ENCODE peak calls at places on chromosome 6, in seven cellular contexts. U, S, Q, E, J, Y and O are unnamed samples.

GRCh38 chr6:9825526-9825925 is 589.3 kb downstream of the TFAP2A start:
- DNase-seq in U (no peak), S (no peak), Q (no peak), E (no peak), J (no peak), Y (no peak), O (no peak)

GRCh38 chr6:119739776-119740175 is 390.2 kb upstream of the MAN1A1 start:
- DNase-seq in U (no peak), S (no peak), Q (no peak), E (no peak), J (no peak), Y (no peak), O (no peak)

GRCh38 chr6:83265384-83265783 is 72.2 kb downstream of the RWDD2A start:
- DNase-seq in U (no peak), S (no peak), Q (no peak), E (no peak), J (no peak), Y (no peak), O (no peak)

GRCh38 chr6:29602564-29603361 is 17.8 kb downstream of the OR2H2 start:
- DNase-seq in U (peak; percentile 69), S (no peak), Q (peak; percentile 35), E (peak; percentile 6), J (peak; percentile 84), Y (no peak), O (no peak)

GRCh38 chr6:112237644-112238043 is 16.7 kb downstream of the LAMA4 start:
- DNase-seq in U (no peak), S (no peak), Q (no peak), E (no peak), J (no peak), Y (no peak), O (peak; percentile 53)

GRCh38 chr6:129215246-129215645 is 332.3 kb downstream of the LAMA2 start:
- DNase-seq in U (no peak), S (no peak), Q (no peak), E (no peak), J (no peak), Y (no peak), O (no peak)

GRCh38 chr6:105620878-105621277 is 218.0 kb upstream of the PREP start:
- DNase-seq in U (no peak), S (no peak), Q (no peak), E (no peak), J (no peak), Y (no peak), O (no peak)

GRCh38 chr6:150272264-150272975 is 96.4 kb upstream of the IYD start:
- DNase-seq in U (no peak), S (no peak), Q (no peak), E (no peak), J (no peak), Y (no peak), O (no peak)

GRCh38 chr6:3061501-3061941 is 6.8 kb upstream of the RIPK1 start:
- DNase-seq in U (no peak), S (no peak), Q (no peak), E (no peak), J (peak; percentile 18), Y (no peak), O (no peak)

GRCh38 chr6:142845624-142846458 is 99.1 kb downstream of the HIVEP2 start:
- DNase-seq in U (peak; percentile 70), S (no peak), Q (peak; percentile 99), E (peak; percentile 74), J (no peak), Y (no peak), O (peak; percentile 97)

GRCh38 chr6:42522021-42522420 is 41.8 kb upstream of the UBR2 start:
- DNase-seq in U (no peak), S (no peak), Q (no peak), E (no peak), J (no peak), Y (no peak), O (no peak)

GRCh38 chr6:17885079-17885478 is 102.4 kb downstream of the KIF13A start:
- DNase-seq in U (no peak), S (no peak), Q (no peak), E (no peak), J (no peak), Y (no peak), O (no peak)

GRCh38 chr6:150452642-150453243 is 83.9 kb downstream of the IYD start:
- DNase-seq in U (no peak), S (no peak), Q (no peak), E (no peak), J (no peak), Y (no peak), O (peak; percentile 64)

GRCh38 chr6:112153926-112154621 is 66.7 kb downstream of the FAM229B start:
- DNase-seq in U (peak; percentile 31), S (no peak), Q (no peak), E (no peak), J (peak; percentile 13), Y (no peak), O (peak; percentile 26)

GRCh38 chr6:135251964-135252429 is 70.9 kb downstream of the MYB start:
- DNase-seq in U (no peak), S (no peak), Q (peak; percentile 83), E (no peak), J (no peak), Y (no peak), O (no peak)

GRCh38 chr6:55963301-55963700 is 87.9 kb upstream of the BMP5 start:
- DNase-seq in U (no peak), S (no peak), Q (peak; percentile 6), E (peak; percentile 18), J (no peak), Y (no peak), O (no peak)

GRCh38 chr6:109762166-109762565 is 71.1 kb downstream of the FIG4 start:
- DNase-seq in U (no peak), S (no peak), Q (no peak), E (no peak), J (no peak), Y (no peak), O (no peak)

GRCh38 chr6:111201155-111201554 is 113.9 kb downstream of the SLC16A10 start:
- DNase-seq in U (peak; percentile 19), S (no peak), Q (no peak), E (no peak), J (no peak), Y (no peak), O (no peak)

GRCh38 chr6:163356324-163356723 is 58.2 kb upstream of the QKI start:
- DNase-seq in U (peak; percentile 59), S (no peak), Q (no peak), E (no peak), J (peak; percentile 81), Y (no peak), O (peak; percentile 79)
- TF ChIP-seq MAX in U (peak; percentile 68), S (no peak), Q (no peak), E (no peak), J (no peak), Y (no peak), O (no peak)

GRCh38 chr6:75094614-75095321 is 111.1 kb downstream of the COL12A1 start:
- DNase-seq in U (no peak), S (no peak), Q (no peak), E (no peak), J (no peak), Y (no peak), O (no peak)
- H2AFZ ChIP-seq in U (no peak overlapping the region), S (no peak overlapping the region), Q (no peak overlapping the region), E (no peak overlapping the region), J (no peak overlapping the region), Y (no peak overlapping the region), O (no peak overlapping the region)

DNA sequence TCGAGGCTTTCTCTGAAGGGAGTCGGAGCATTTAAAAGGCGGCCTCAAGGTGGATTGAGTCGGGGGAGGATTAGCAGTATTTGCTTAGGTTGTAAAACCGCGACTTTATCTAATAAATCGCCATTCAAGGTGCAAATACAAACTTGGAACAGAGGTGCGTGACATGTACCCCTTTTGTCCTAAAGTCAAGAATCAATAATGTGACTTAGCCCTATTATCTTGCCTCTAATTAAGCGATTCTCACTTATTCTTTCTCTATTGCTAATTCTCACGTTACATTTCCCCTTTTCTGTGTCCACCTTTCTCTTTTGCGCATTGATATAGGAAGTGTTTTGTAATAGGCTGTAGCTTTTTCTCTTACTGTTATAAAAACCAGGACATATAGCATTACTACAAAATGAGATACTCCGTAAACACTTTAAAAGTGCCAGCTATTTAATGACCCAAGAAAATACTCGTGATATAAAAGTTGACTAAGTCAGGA is 606 bp upstream of the TMEM30A start:
- DNase-seq in U (peak; percentile 14), S (no peak), Q (no peak), E (no peak), J (peak; percentile 11), Y (no peak), O (no peak)
- TF ChIP-seq MAX in U (no peak), S (no peak), Q (no peak), E (no peak), J (no peak), Y (no peak), O (no peak)

DNA sequence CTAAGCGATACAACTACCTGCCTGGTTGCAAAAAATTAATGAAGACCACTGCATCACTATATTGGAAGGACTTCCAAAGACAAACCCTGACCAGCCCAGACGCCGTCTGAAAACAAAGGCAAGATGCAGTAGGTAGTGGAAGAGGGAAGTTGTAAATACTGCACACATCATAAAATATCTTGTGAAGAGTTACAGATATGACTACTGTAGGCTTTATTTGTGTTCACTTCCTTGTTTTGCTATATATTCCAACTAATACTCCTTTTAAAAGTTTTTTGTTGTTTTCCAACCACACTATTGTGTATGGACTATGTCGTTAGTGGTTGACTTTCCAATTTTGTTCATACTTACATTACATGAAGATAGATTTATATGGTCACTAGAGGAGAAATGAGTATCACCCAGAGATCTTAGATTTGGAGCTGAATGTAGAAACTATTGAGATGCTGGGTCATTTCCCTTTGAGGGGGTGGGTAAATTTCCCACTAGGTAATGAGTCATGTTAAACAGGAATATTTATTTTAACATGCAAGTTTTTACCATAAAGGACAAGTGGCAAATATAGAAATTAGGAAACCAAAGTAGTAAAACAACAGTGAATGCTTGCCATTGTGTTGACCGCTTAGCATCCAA is 16.6 kb upstream of the TXLNB start:
- DNase-seq in U (no peak), S (no peak), Q (no peak), E (no peak), J (no peak), Y (no peak), O (peak; percentile 56)
- H2AFZ ChIP-seq in U (no peak overlapping the region), S (no peak overlapping the region), Q (no peak overlapping the region), E (no peak overlapping the region), J (no peak overlapping the region), Y (no peak overlapping the region), O (no peak overlapping the region)

GRCh38 chr6:47579040-47579439 is 101.5 kb downstream of the CD2AP start:
- DNase-seq in U (no peak), S (no peak), Q (no peak), E (no peak), J (no peak), Y (no peak), O (no peak)
- TF ChIP-seq MAX in U (no peak), S (no peak), Q (no peak), E (no peak), J (no peak), Y (no peak), O (no peak)

GRCh38 chr6:15061176-15061575 is 184.7 kb upstream of the JARID2 start:
- DNase-seq in U (no peak), S (no peak), Q (no peak), E (no peak), J (no peak), Y (no peak), O (no peak)
- H2AFZ ChIP-seq in U (no peak overlapping the region), S (no peak overlapping the region), Q (no peak overlapping the region), E (no peak overlapping the region), J (no peak overlapping the region), Y (no peak overlapping the region), O (no peak overlapping the region)